ENCODE peak calls at places on chromosomes 2 and 18, in five cellular contexts. V is NCI-H2081, O is GM23248, F is NCI-H1436, S is DMS53. M is an unnamed sample.

GRCh38 chr2:36587556-36587955 is 10.4 kb downstream of the FEZ2 start:
- DNase-seq in V (no peak), O (no peak), F (no peak), S (no peak), M (no peak)

GRCh38 chr2:26168785-26169184 is 4.1 kb upstream of the GAREM2 start:
- DNase-seq in V (no peak), O (no peak), F (no peak), S (no peak), M (no peak)

GRCh38 chr2:64952896-64953482 is 36.2 kb upstream of the SLC1A4 start:
- DNase-seq in V (no peak), O (peak; percentile 81), F (no peak), S (peak; percentile 89), M (no peak)

GRCh38 chr18:75439356-75439755 is 11.9 kb upstream of the SMIM21 start:
- DNase-seq in V (no peak), O (no peak), F (peak; percentile 41), S (no peak), M (no peak)

GRCh38 chr2:25833566-25833965 is 44.7 kb downstream of the ASXL2 start:
- DNase-seq in V (no peak), O (no peak), F (no peak), S (no peak), M (no peak)

GRCh38 chr2:49961346-49961745 is 807.0 kb upstream of the FSHR start:
- DNase-seq in V (no peak), O (no peak), F (no peak), S (no peak), M (no peak)

GRCh38 chr2:75458201-75458600 is 102.5 kb downstream of the EVA1A start:
- DNase-seq in V (no peak), O (no peak), F (no peak), S (peak; percentile 22), M (no peak)

GRCh38 chr2:120323214-120323613 is 22.7 kb upstream of the INHBB start:
- DNase-seq in V (no peak), O (peak; percentile 88), F (no peak), S (no peak), M (no peak)

GRCh38 chr18:78496095-78496494 is 483.5 kb upstream of the SALL3 start:
- DNase-seq in V (no peak), O (no peak), F (no peak), S (no peak), M (no peak)

GRCh38 chr2:179837408-179837807 is 24.0 kb downstream of the ZNF385B start:
- DNase-seq in V (no peak), O (peak; percentile 76), F (no peak), S (peak; percentile 44), M (no peak)

GRCh38 chr2:222797871-222798270 is 63.0 kb upstream of the ACSL3 start:
- DNase-seq in V (no peak), O (peak; percentile 4), F (no peak), S (no peak), M (no peak)

GRCh38 chr2:44707945-44708645 is 233.4 kb upstream of the SIX3 start:
- DNase-seq in V (peak; percentile 66), O (no peak), F (peak; percentile 77), S (peak; percentile 21), M (peak; percentile 73)

GRCh38 chr2:177169810-177170514 is 42.6 kb upstream of the HNRNPA3 start:
- DNase-seq in V (peak; percentile 4), O (no peak), F (peak; percentile 57), S (peak; percentile 97), M (peak; percentile 95)

GRCh38 chr2:240642061-240642805 is 17.0 kb downstream of the GPR35 start:
- DNase-seq in V (no peak), O (no peak), F (no peak), S (no peak), M (no peak)

GRCh38 chr18:75926811-75927210 is 499.3 kb upstream of the SMIM21 start:
- DNase-seq in V (no peak), O (no peak), F (no peak), S (no peak), M (no peak)

GRCh38 chr2:231332872-231333500 is 62.5 kb upstream of the B3GNT7 start:
- DNase-seq in V (no peak), O (peak; percentile 19), F (no peak), S (no peak), M (no peak)